ENCODE peak calls at places on chromosomes 13 and 19, in five cellular contexts. X, Z, M, Y and C are unnamed samples. For H3K36me3, the result is how much of the 10 kb centered on the place peaks cover.

GRCh38 chr19:6070179-6071102 is 39.9 kb downstream of the RFX2 start:
- DNase-seq in X (peak), Z (peak), M (peak), Y (no peak), C (no peak)

GRCh38 chr19:58366576-58367430 is 4.3 kb upstream of the ZNF497 start:
- DNase-seq in X (no peak), Z (no peak), M (no peak), Y (no peak), C (no peak)

GRCh38 chr19:18651300-18651699 is 14.5 kb downstream of the KLHL26 start:
- DNase-seq in X (no peak), Z (no peak), M (no peak), Y (no peak), C (no peak)

GRCh38 chr19:661427-662196 is 1.4 kb downstream of the RNF126 start:
- DNase-seq in X (no peak), Z (no peak), M (peak), Y (no peak), C (no peak)

GRCh38 chr19:33687761-33688656 is 66.3 kb downstream of the CHST8 start:
- DNase-seq in X (no peak), Z (peak), M (no peak), Y (no peak), C (no peak)

GRCh38 chr19:47778954-47779351 is 450 bp downstream of the SELENOW start:
- DNase-seq in X (peak), Z (no peak), M (peak), Y (peak), C (no peak)

GRCh38 chr13:112756967-112757758 is 67.3 kb downstream of the ATP11A start:
- DNase-seq in X (no peak), Z (no peak), M (no peak), Y (no peak), C (peak)

GRCh38 chr19:6066661-6067646 is 43.3 kb downstream of the RFX2 start:
- DNase-seq in X (peak), Z (peak), M (peak), Y (peak), C (peak)

GRCh38 chr13:72469932-72470331 is 257.5 kb downstream of the MZT1 start:
- DNase-seq in X (no peak), Z (no peak), M (no peak), Y (no peak), C (peak)

GRCh38 chr13:23609414-23610186 is 39.4 kb downstream of the TNFRSF19 start:
- DNase-seq in X (no peak), Z (no peak), M (peak), Y (peak), C (peak)

GRCh38 chr19:45590300-45591003 is 5.8 kb upstream of the OPA3 start:
- DNase-seq in X (no peak), Z (no peak), M (no peak), Y (no peak), C (no peak)

GRCh38 chr13:33908111-33908510 is 90.2 kb downstream of the RFC3 start:
- DNase-seq in X (no peak), Z (no peak), M (no peak), Y (no peak), C (no peak)

GRCh38 chr19:33746159-33746558 is 50.5 kb upstream of the KCTD15 start:
- DNase-seq in X (no peak), Z (no peak), M (no peak), Y (no peak), C (no peak)

GRCh38 chr13:44703371-44703770 is 127.2 kb upstream of the TSC22D1 start:
- DNase-seq in X (no peak), Z (no peak), M (no peak), Y (no peak), C (no peak)

GRCh38 chr19:58563823-58564222 is 5.4 kb upstream of the UBE2M start:
- DNase-seq in X (no peak), Z (no peak), M (no peak), Y (no peak), C (no peak)

GRCh38 chr19:33621811-33622504 is at the start of gene CHST8:
- DNase-seq in X (no peak), Z (no peak), M (peak), Y (peak), C (peak)

GRCh38 chr13:23510979-23511735 is 59.1 kb upstream of the TNFRSF19 start:
- DNase-seq in X (no peak), Z (no peak), M (no peak), Y (peak), C (peak)

GRCh38 chr13:112657850-112658445 is 31.9 kb upstream of the ATP11A start:
- DNase-seq in X (no peak), Z (no peak), M (no peak), Y (no peak), C (no peak)

GRCh38 chr19:677201-677600 is 1.0 kb downstream of the FSTL3 start:
- DNase-seq in X (peak), Z (peak), M (peak), Y (peak), C (peak)

GRCh38 chr19:46955114-46955812 is 64.4 kb upstream of the NPAS1 start:
- DNase-seq in X (no peak), Z (no peak), M (no peak), Y (no peak), C (peak)

GRCh38 chr19:366951-367350 is 22.4 kb upstream of the MIER2 start:
- DNase-seq in X (no peak), Z (peak), M (no peak), Y (no peak), C (no peak)

GRCh38 chr13:42702726-42703125 is 78.7 kb upstream of the FAM216B start:
- DNase-seq in X (no peak), Z (no peak), M (no peak), Y (no peak), C (peak)

GRCh38 chr19:57099199-57099661 is 20.6 kb upstream of the USP29 start:
- DNase-seq in X (peak), Z (no peak), M (peak), Y (peak), C (peak)

GRCh38 chr19:41431426-41432386 is 4.5 kb upstream of the B3GNT8 start:
- DNase-seq in X (peak), Z (no peak), M (no peak), Y (peak), C (peak)

GRCh38 chr19:18319591-18320135 is 3.2 kb downstream of the LSM4 start:
- DNase-seq in X (no peak), Z (no peak), M (peak), Y (no peak), C (no peak)

GRCh38 chr19:55486043-55486970 is 1.3 kb downstream of the NAT14 start:
- DNase-seq in X (no peak), Z (no peak), M (no peak), Y (peak), C (no peak)
- TF ChIP-seq CTCF in X (peak), Z (no peak), M (no peak), Y (peak), C (no peak)

GRCh38 chr19:16069813-16070365 is 6.4 kb upstream of the TPM4 start:
- DNase-seq in X (no peak), Z (no peak), M (no peak), Y (no peak), C (no peak)
- H3K27ac ChIP-seq in X (peak), Z (peak), M (peak), Y (no peak), C (peak)

GRCh38 chr19:20925481-20925880 is 2.4 kb downstream of the ZNF85 start:
- DNase-seq in X (no peak), Z (no peak), M (no peak), Y (no peak), C (no peak)
- H3K36me3 ChIP-seq in X (under half), Z (under half), M (under half), Y (under half), C (under half)

GRCh38 chr13:75800545-75800944 is 164.4 kb downstream of the LMO7 start:
- DNase-seq in X (no peak), Z (no peak), M (no peak), Y (no peak), C (no peak)
- TF ChIP-seq CTCF in X (peak), Z (no peak), M (no peak), Y (no peak), C (no peak)

DNA sequence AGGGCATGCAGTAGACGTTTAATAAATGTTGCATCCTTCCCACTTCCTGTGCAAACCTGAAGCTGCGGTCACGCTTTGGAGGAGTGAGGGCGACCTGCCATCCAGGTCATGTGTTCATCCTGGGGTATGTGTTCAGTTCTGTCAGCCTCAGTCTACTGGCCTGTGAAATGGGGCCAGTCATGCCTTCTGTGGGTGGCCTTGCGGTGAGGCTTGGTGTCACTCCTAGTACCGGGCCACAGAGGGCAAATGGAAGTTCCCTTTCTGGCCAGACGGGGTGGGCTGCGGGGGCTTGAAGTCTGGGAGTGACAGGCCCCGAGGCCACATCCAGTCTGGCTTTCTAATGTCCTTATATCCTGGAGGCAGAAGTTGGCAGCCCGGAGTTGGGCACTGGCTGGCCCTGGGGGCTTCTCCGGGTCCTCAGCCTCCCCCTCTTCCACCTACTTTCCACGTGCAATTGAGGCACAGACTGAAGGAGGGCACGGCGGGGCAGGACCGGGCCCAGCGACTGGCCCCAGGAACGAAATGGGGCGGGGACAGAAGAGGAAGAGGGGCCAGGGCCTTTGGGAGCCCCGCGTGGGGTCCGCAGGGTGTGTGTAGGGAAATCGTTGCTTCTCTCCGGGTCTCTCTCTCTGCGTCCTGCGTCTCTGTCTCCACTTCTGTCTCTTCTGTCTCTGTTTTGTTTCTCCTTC is 11.1 kb downstream of the PDE4A start:
- DNase-seq in X (no peak), Z (no peak), M (peak), Y (no peak), C (no peak)
- H3K27ac ChIP-seq in X (peak), Z (no peak), M (peak), Y (peak), C (no peak)

GRCh38 chr19:38266981-38267597 is 2.7 kb downstream of the SPINT2 start:
- DNase-seq in X (no peak), Z (no peak), M (peak), Y (no peak), C (no peak)

GRCh38 chr19:38266070-38266469 is 1.7 kb downstream of the SPINT2 start:
- DNase-seq in X (no peak), Z (no peak), M (peak), Y (no peak), C (no peak)

GRCh38 chr19:38267780-38268430 is 3.5 kb downstream of the SPINT2 start:
- DNase-seq in X (no peak), Z (no peak), M (peak), Y (no peak), C (no peak)

GRCh38 chr19:38270587-38271167 is 6.3 kb downstream of the SPINT2 start:
- DNase-seq in X (no peak), Z (no peak), M (no peak), Y (peak), C (no peak)

DNA sequence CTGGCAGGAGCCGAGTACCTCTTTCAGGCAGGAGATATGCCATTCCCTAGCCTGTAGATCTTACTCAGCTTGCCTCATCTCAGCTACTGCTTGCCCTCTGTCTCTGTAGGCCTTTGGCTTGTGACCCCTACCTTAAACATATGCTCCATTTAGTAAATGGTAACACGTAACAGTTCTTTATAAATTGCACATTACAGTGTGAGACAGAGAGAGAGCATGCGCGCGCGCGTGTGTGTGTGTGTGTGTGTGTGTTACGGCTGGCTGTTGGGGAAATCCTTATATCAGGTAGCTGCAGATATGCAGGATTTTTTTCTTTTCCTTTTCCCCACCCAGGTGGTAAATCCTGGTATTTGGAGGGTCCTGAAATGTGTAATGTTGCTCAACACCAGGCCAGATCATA is 4.2 kb downstream of the SPINT2 start:
- DNase-seq in X (no peak), Z (no peak), M (no peak), Y (no peak), C (no peak)
- H3K36me3 ChIP-seq in X (under half), Z (under half), M (under half), Y (under half), C (under half)

GRCh38 chr19:28977826-28978225 is 235.1 kb downstream of the UQCRFS1 start:
- DNase-seq in X (no peak), Z (no peak), M (no peak), Y (no peak), C (no peak)
- TF ChIP-seq CTCF in X (no peak), Z (no peak), M (no peak), Y (no peak), C (no peak)

GRCh38 chr13:110523180-110523579 is 38.3 kb downstream of the RAB20 start:
- DNase-seq in X (no peak), Z (no peak), M (no peak), Y (no peak), C (no peak)

GRCh38 chr13:110521946-110522345 is 39.6 kb downstream of the RAB20 start:
- DNase-seq in X (no peak), Z (no peak), M (no peak), Y (no peak), C (no peak)

GRCh38 chr13:110519506-110519905 is 42.0 kb downstream of the RAB20 start:
- DNase-seq in X (no peak), Z (no peak), M (no peak), Y (no peak), C (no peak)

GRCh38 chr13:110520431-110521295 is 40.9 kb downstream of the RAB20 start:
- DNase-seq in X (peak), Z (no peak), M (peak), Y (peak), C (peak)

DNA sequence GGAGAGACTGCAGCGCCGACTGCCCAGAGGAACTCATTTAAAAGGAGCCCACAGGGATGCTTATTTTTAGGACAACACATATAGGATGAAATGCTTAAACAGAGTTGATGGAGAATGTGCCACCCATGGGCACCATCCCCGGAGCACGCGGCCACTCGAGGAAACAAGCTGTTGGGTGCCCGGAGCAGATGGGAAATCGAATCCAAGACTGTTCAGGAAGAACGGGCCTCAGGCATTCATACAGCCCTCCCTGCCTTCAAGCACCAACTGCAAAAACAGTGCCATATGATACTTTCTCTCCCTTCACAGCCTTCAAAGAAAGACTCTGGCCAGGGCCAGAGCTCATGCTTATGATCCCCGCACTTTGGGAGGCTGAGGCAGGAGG is 40.2 kb downstream of the RAB20 start:
- DNase-seq in X (no peak), Z (no peak), M (no peak), Y (no peak), C (no peak)
- H3K27ac ChIP-seq in X (peak), Z (no peak), M (peak), Y (peak), C (peak)

DNA sequence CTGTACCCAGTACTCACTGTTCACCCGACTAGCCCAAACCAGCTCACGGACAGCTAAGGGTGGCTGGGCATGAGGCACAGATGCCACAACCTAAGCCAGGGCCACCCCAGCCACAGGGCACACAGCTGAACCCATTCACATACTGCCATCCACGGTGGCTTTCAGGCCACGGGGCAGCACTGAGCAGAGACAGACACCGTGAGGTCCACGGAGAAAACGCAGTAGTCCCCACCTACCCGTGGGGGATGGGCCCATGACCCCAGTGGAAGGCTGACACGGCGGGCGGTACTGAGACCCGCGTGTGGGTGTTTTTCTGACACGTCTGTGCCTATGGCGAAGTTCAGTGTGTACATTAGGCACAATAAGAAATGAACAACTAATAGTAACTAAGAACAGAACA is 25.5 kb downstream of the IZUMO4 start:
- DNase-seq in X (no peak), Z (no peak), M (no peak), Y (no peak), C (no peak)
- H3K36me3 ChIP-seq in X (half or more), Z (half or more), M (under half), Y (under half), C (under half)